ENCODE peak calls at places on chromosomes 4 and X, in nine cellular contexts. U is OCI-LY7, C is HCT116, O is GM23338, M is GM23248, F is SK-N-SH, T is neural progenitor cell, I is PC-3, X is MM.1S. P is an unnamed sample.

GRCh38 chr4:184991860-184992259 is 26.4 kb upstream of the HELT start:
- DNase-seq in U (no peak), C (no peak), O (no peak), M (no peak), F (no peak), T (no peak), I (no peak), X (no peak), P (no peak)

GRCh38 chr4:78902313-78902712 is 36.9 kb downstream of the PAQR3 start:
- DNase-seq in U (no peak), C (no peak), O (no peak), M (peak; percentile 11), F (no peak), T (no peak), I (no peak), X (no peak), P (peak; percentile 10)

GRCh38 chr4:71189471-71189870 is 149.3 kb upstream of the SLC4A4 start:
- DNase-seq in U (no peak), C (no peak), O (no peak), M (peak; percentile 61), F (no peak), T (no peak), I (peak; percentile 79), X (no peak), P (no peak)

GRCh38 chr4:154030152-154030551 is 241.3 kb upstream of the SFRP2 start:
- DNase-seq in U (no peak), C (no peak), O (no peak), M (no peak), F (no peak), T (no peak), I (no peak), X (no peak), P (no peak)

GRCh38 chr4:181650033-181650825 is 593.0 kb upstream of the TENM3 start:
- DNase-seq in U (no peak), C (no peak), O (no peak), M (peak; percentile 11), F (no peak), T (no peak), I (no peak), X (no peak), P (no peak)

GRCh38 chr4:56818797-56819196 is 2.7 kb downstream of the SPINK2 start:
- DNase-seq in U (no peak), C (no peak), O (no peak), M (no peak), F (no peak), T (no peak), I (no peak), X (no peak), P (no peak)

GRCh38 chr4:114200026-114200425 is 220.6 kb upstream of the ARSJ start:
- DNase-seq in U (no peak), C (no peak), O (no peak), M (no peak), F (no peak), T (no peak), I (no peak), X (no peak), P (no peak)

GRCh38 chrX:125203379-125203736 is 116.3 kb upstream of the TEX13C start:
- DNase-seq in U (no peak), C (no peak), O (peak; percentile 23), M (peak; percentile 2), F (peak; percentile 14), T (peak; percentile 40), I (no peak), X (no peak), P (no peak)

GRCh38 chrX:41634284-41634683 is 54.5 kb upstream of the GPR34 start:
- DNase-seq in U (no peak), C (no peak), O (no peak), M (no peak), F (no peak), T (no peak), I (no peak), X (peak; percentile 6), P (no peak)

GRCh38 chr4:138005486-138005885 is 236.7 kb downstream of the SLC7A11 start:
- DNase-seq in U (no peak), C (no peak), O (no peak), M (no peak), F (no peak), T (no peak), I (no peak), X (no peak), P (no peak)

GRCh38 chrX:50871922-50872453 is 38.5 kb upstream of the BMP15 start:
- DNase-seq in U (no peak), C (no peak), O (no peak), M (no peak), F (no peak), T (no peak), I (no peak), X (no peak), P (no peak)

GRCh38 chr4:67545996-67546356 is 673 bp upstream of the CENPC start:
- DNase-seq in U (peak; percentile 35), C (no peak), O (peak; percentile 8), M (no peak), F (peak; percentile 11), T (no peak), I (no peak), X (no peak), P (no peak)

DNA sequence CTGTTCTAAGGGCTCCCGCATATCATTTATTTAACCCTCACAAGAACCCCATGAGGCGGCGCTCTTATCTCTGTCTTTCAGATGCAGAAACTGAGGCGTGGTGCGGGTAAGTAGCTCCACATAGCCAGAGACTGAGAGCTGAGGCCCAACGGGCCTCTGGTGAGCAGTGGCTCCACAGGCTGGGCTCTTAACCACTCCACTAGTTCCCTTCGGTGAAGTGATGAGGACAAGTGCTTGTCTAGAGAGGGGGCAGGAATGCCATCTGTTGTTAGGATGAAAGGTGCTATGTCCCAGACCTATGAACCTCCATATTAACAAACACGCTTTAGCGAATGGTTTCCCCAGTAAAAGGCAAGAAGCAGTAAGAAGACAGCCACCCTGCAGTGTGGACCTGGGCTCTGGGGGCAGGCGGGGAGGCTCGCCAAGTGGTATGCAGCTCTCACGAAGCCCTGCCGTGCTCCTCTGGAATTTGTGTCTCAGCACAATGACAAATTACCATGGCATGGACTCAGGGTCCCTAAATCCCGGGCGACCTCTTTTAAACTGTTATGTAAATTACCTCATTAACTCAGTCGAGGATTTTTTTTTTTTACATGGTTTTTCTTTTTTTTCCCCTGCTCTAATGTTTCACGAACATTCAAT is 20.9 kb upstream of the S100G start:
- DNase-seq in U (no peak), C (no peak), O (peak; percentile 75), M (no peak), F (no peak), T (peak; percentile 92), I (no peak), X (no peak), P (no peak)
- H2AFZ ChIP-seq in U (no peak overlapping the region), C (no peak overlapping the region), O (no peak overlapping the region), M (no peak overlapping the region), F (peak overlapping the region; percentile 29), T (no peak overlapping the region), I (no peak overlapping the region), X (no peak overlapping the region), P (no peak overlapping the region)

GRCh38 chr4:6333301-6334202 is 63.9 kb downstream of the WFS1 start:
- DNase-seq in U (peak; percentile 39), C (no peak), O (peak; percentile 60), M (peak; percentile 11), F (no peak), T (no peak), I (peak; percentile 28), X (peak; percentile 14), P (no peak)
- TF ChIP-seq EZH2phosphoT487 in U (no peak), C (no peak), O (no peak), M (no peak), F (no peak), T (no peak), I (no peak), X (no peak), P (no peak)

DNA sequence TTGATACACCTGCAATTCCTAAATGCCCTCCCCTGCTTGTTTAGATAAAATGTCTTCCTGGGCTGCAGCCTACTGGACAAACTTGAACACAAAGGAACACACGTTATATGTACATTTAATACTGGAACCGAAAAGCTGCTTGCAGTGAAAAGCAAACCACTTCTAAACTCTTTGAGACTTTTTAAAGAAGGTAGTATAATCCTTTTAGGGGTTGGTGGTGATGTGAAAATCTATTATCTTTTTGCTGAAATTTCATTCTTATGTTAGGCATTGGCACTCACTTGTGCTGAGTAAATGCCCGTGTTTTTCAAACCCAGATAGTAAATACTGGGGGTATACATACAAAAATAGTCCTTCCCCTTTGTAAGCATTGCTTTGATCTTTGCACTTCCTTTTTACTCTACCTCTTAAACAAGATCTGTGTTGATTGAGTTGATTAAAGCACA is 2.2 kb downstream of the NFKB1 start:
- DNase-seq in U (peak; percentile 54), C (no peak), O (no peak), M (no peak), F (peak; percentile 14), T (no peak), I (peak; percentile 24), X (peak; percentile 40), P (no peak)
- H3K27ac ChIP-seq in U (peak overlapping the region; percentile 77), C (no peak overlapping the region), O (no peak overlapping the region), M (no peak overlapping the region), F (no peak overlapping the region), T (no peak overlapping the region), I (no peak overlapping the region), X (peak overlapping the region; percentile 97), P (peak overlapping the region; percentile 99)

GRCh38 chrX:27622883-27623282 is 32.7 kb downstream of the DCAF8L2 start:
- DNase-seq in U (no peak), C (no peak), O (no peak), M (no peak), F (no peak), T (no peak), I (no peak), X (no peak), P (no peak)
- H2AFZ ChIP-seq in U (no peak overlapping the region), C (no peak overlapping the region), O (no peak overlapping the region), M (no peak overlapping the region), F (no peak overlapping the region), T (no peak overlapping the region), I (no peak overlapping the region), X (no peak overlapping the region), P (peak overlapping the region; percentile 43)

DNA sequence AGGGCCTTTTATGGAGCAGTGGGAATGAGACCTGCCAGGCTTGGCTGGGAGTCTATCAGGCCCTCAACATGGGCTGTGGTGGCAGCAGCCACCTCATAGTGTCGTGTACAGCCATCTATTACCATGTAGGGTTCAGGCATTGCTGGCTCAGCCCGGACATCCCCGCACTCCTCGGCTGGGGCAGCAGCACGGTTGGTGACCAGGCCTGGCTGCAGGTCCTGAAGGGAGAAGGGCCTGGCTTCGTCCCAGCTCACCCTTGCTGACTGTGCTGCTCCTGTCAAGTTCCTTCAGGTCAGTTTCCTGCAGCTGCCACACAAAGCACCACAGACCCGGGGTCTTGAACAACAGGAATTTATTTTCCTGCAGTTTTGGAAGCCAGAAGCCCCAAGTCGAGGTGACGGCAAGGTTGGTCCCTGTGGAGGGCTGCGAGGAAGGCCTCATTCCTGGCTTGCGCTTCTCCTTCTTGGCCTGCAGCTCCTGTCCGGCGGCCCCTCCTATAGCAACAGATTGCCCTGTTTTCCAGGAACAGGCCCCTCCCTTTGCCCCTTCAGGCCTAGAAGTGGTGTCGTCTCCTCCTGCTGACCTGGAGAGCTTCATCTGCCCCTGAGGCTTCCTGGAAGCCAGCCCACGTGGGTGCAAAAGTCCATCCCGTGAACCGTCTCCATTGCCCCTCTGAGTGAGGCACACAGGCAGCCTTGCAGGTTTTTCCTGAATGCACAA is 25.2 kb upstream of the SORCS2 start:
- DNase-seq in U (no peak), C (no peak), O (no peak), M (no peak), F (no peak), T (no peak), I (no peak), X (no peak), P (peak; percentile 40)
- TF ChIP-seq EZH2phosphoT487 in U (no peak), C (no peak), O (no peak), M (no peak), F (no peak), T (no peak), I (no peak), X (no peak), P (no peak)

GRCh38 chr4:36128689-36129088 is 115.6 kb downstream of the ARAP2 start:
- DNase-seq in U (no peak), C (no peak), O (peak; percentile 15), M (peak; percentile 2), F (no peak), T (no peak), I (no peak), X (no peak), P (no peak)
- H3K27ac ChIP-seq in U (no peak overlapping the region), C (no peak overlapping the region), O (no peak overlapping the region), M (no peak overlapping the region), F (no peak overlapping the region), T (no peak overlapping the region), I (no peak overlapping the region), X (no peak overlapping the region), P (no peak overlapping the region)

P was measured in hepatocyte.